ENCODE peak calls at places on chromosomes 11 and 22, in four cellular contexts. D is anterior cingulate cortex, J is T follicular helper cell, I is cardiac muscle cell. X is an unnamed sample.

GRCh38 chr11:65448418-65449196 is 26.0 kb downstream of the NEAT1 start:
- DNase-seq in D (no peak), J (no peak), I (no peak), X (no peak)

GRCh38 chr11:17770048-17770652 is 35.6 kb downstream of the KCNC1 start:
- DNase-seq in D (no peak), J (no peak), I (peak), X (no peak)

GRCh38 chr11:112366777-112367176 is 106.1 kb upstream of the PLET1 start:
- DNase-seq in D (no peak), J (no peak), I (no peak), X (no peak)

GRCh38 chr11:6932150-6932549 is 5.9 kb downstream of the ZNF215 start:
- DNase-seq in D (no peak), J (no peak), I (no peak), X (no peak)

GRCh38 chr22:37242395-37242918 is 1.6 kb downstream of the RAC2 start:
- DNase-seq in D (no peak), J (peak), I (no peak), X (peak)

GRCh38 chr22:44410396-44411056 is 87.5 kb downstream of the RTL6 start:
- DNase-seq in D (no peak), J (no peak), I (peak), X (no peak)

GRCh38 chr11:91164452-91164822 is 941.6 kb upstream of the CHORDC1 start:
- DNase-seq in D (no peak), J (no peak), I (no peak), X (no peak)

GRCh38 chr11:61482513-61482912 is 26.0 kb upstream of the LRRC10B start:
- DNase-seq in D (no peak), J (no peak), I (peak), X (no peak)

GRCh38 chr22:38313384-38313955 is 3.8 kb downstream of the CSNK1E start:
- DNase-seq in D (no peak), J (no peak), I (no peak), X (no peak)

GRCh38 chr11:120527111-120527748 is 15.7 kb downstream of the GRIK4 start:
- DNase-seq in D (no peak), J (no peak), I (no peak), X (no peak)

GRCh38 chr22:47497666-47498065 is 735.2 kb downstream of the TBC1D22A start:
- DNase-seq in D (no peak), J (no peak), I (no peak), X (no peak)

GRCh38 chr11:57778318-57779037 is 16.9 kb downstream of the CTNND1 start:
- DNase-seq in D (no peak), J (no peak), I (peak), X (no peak)

X was measured in T-cell.